ENCODE peak calls at places on chromosome 17, in ten cellular contexts. V, E, W, A, J, S, T, U, X and L are unnamed samples.

GRCh38 chr17:59837362-59838195 is 55.2 kb downstream of the TUBD1 start:
- DNase-seq in V (peak; percentile 73), E (peak; percentile 89), W (peak; percentile 100), A (peak; percentile 44), J (peak; percentile 76), S (peak; percentile 100), T (no peak), U (peak; percentile 75), X (no peak), L (peak; percentile 86)

GRCh38 chr17:35245196-35245486 is 2.3 kb downstream of the SLFN5 start:
- DNase-seq in V (no peak), E (no peak), W (no peak), A (no peak), J (no peak), S (peak; percentile 68), T (no peak), U (peak; percentile 24), X (no peak), L (no peak)

GRCh38 chr17:57783338-57783742 is 38.2 kb upstream of the CCDC182 start:
- DNase-seq in V (peak; percentile 87), E (peak; percentile 61), W (peak; percentile 69), A (peak; percentile 86), J (peak; percentile 83), S (peak; percentile 18), T (peak; percentile 58), U (peak; percentile 18), X (peak; percentile 83), L (peak; percentile 80)

GRCh38 chr17:78131172-78132085 is 858 bp downstream of the TMC8 start:
- DNase-seq in V (peak; percentile 69), E (no peak), W (peak; percentile 42), A (no peak), J (peak; percentile 39), S (no peak), T (no peak), U (no peak), X (peak; percentile 61), L (no peak)

GRCh38 chr17:17849863-17850373 is 13.1 kb upstream of the SREBF1 start:
- DNase-seq in V (peak; percentile 77), E (peak; percentile 64), W (peak; percentile 22), A (no peak), J (peak; percentile 58), S (no peak), T (no peak), U (peak; percentile 44), X (peak; percentile 70), L (peak; percentile 44)

GRCh38 chr17:77332981-77333685 is 192.4 kb downstream of the SEC14L1 start:
- DNase-seq in V (peak; percentile 60), E (no peak), W (no peak), A (no peak), J (no peak), S (no peak), T (no peak), U (no peak), X (peak; percentile 36), L (peak; percentile 20)

GRCh38 chr17:82647593-82648164 is 565 bp downstream of the WDR45B start:
- DNase-seq in V (peak; percentile 66), E (peak; percentile 41), W (no peak), A (peak; percentile 50), J (peak; percentile 56), S (no peak), T (no peak), U (peak; percentile 23), X (peak; percentile 52), L (peak; percentile 42)

GRCh38 chr17:1413281-1413791 is 13.3 kb upstream of the YWHAE start:
- DNase-seq in V (no peak), E (peak; percentile 85), W (no peak), A (no peak), J (no peak), S (no peak), T (peak; percentile 72), U (peak; percentile 84), X (no peak), L (peak; percentile 89)

GRCh38 chr17:73956595-73957465 is 246.6 kb upstream of the RPL38 start:
- DNase-seq in V (peak; percentile 70), E (peak; percentile 17), W (peak; percentile 1), A (peak; percentile 63), J (peak; percentile 61), S (peak; percentile 49), T (peak; percentile 38), U (peak; percentile 6), X (peak; percentile 64), L (peak; percentile 59)

GRCh38 chr17:81153340-81153803 is 11.9 kb upstream of the PVALEF start:
- DNase-seq in V (no peak), E (peak; percentile 35), W (peak; percentile 95), A (no peak), J (peak; percentile 58), S (no peak), T (no peak), U (no peak), X (no peak), L (no peak)

GRCh38 chr17:46931596-46931995 is 8.6 kb downstream of the GOSR2 start:
- DNase-seq in V (no peak), E (no peak), W (no peak), A (no peak), J (no peak), S (no peak), T (no peak), U (no peak), X (no peak), L (no peak)

GRCh38 chr17:10748475-10749110 is 18.8 kb upstream of the TMEM220 start:
- DNase-seq in V (no peak), E (no peak), W (no peak), A (no peak), J (no peak), S (no peak), T (no peak), U (no peak), X (no peak), L (no peak)

GRCh38 chr17:60525624-60526514 is at the start of gene APPBP2:
- DNase-seq in V (peak; percentile 81), E (peak; percentile 89), W (peak; percentile 90), A (peak; percentile 66), J (peak; percentile 79), S (peak; percentile 75), T (peak; percentile 76), U (peak; percentile 76), X (peak; percentile 73), L (peak; percentile 89)

GRCh38 chr17:78925662-78926555 is 722 bp upstream of the TIMP2 start:
- DNase-seq in V (peak; percentile 12), E (peak; percentile 87), W (peak; percentile 45), A (no peak), J (no peak), S (no peak), T (no peak), U (no peak), X (no peak), L (peak; percentile 45)

GRCh38 chr17:42059815-42060214 is 9.4 kb upstream of the C17orf113 start:
- DNase-seq in V (no peak), E (no peak), W (peak; percentile 24), A (no peak), J (no peak), S (no peak), T (no peak), U (no peak), X (no peak), L (no peak)

GRCh38 chr17:76036497-76037380 is 9.6 kb upstream of the EVPL start:
- DNase-seq in V (no peak), E (no peak), W (no peak), A (no peak), J (no peak), S (no peak), T (no peak), U (no peak), X (no peak), L (no peak)

GRCh38 chr17:64498308-64499203 is 1.7 kb upstream of the POLG2 start:
- DNase-seq in V (no peak), E (no peak), W (no peak), A (no peak), J (no peak), S (no peak), T (no peak), U (no peak), X (no peak), L (no peak)

GRCh38 chr17:33459078-33459940 is 166.2 kb upstream of the ASIC2 start:
- DNase-seq in V (no peak), E (no peak), W (no peak), A (no peak), J (no peak), S (no peak), T (no peak), U (no peak), X (no peak), L (no peak)

GRCh38 chr17:42224651-42225050 is 30.4 kb upstream of the GHDC start:
- DNase-seq in V (no peak), E (no peak), W (no peak), A (no peak), J (no peak), S (no peak), T (no peak), U (no peak), X (no peak), L (no peak)

GRCh38 chr17:38894276-38894675 is 24.4 kb downstream of the LASP1 start:
- DNase-seq in V (no peak), E (no peak), W (no peak), A (no peak), J (no peak), S (no peak), T (no peak), U (no peak), X (no peak), L (no peak)

GRCh38 chr17:51087072-51087757 is 33.5 kb downstream of the SPAG9 start:
- DNase-seq in V (no peak), E (no peak), W (no peak), A (no peak), J (no peak), S (no peak), T (no peak), U (no peak), X (no peak), L (no peak)

GRCh38 chr17:79946352-79947231 is 89.1 kb downstream of the TBC1D16 start:
- DNase-seq in V (no peak), E (no peak), W (no peak), A (no peak), J (no peak), S (no peak), T (no peak), U (no peak), X (no peak), L (no peak)

GRCh38 chr17:2067559-2067958 is 12.7 kb downstream of the HIC1 start:
- DNase-seq in V (no peak), E (no peak), W (no peak), A (no peak), J (no peak), S (no peak), T (no peak), U (no peak), X (no peak), L (no peak)

GRCh38 chr17:64580384-64581307 is 73.9 kb downstream of the CEP95 start:
- DNase-seq in V (peak; percentile 16), E (no peak), W (no peak), A (no peak), J (no peak), S (no peak), T (no peak), U (no peak), X (peak; percentile 7), L (no peak)

GRCh38 chr17:62627219-62627903 is at the start of gene MRC2:
- DNase-seq in V (peak; percentile 78), E (peak; percentile 77), W (peak; percentile 85), A (peak; percentile 39), J (peak; percentile 28), S (peak; percentile 31), T (no peak), U (peak; percentile 28), X (peak; percentile 71), L (no peak)

GRCh38 chr17:73194514-73195222 is 1.8 kb downstream of the COG1 start:
- DNase-seq in V (no peak), E (no peak), W (no peak), A (no peak), J (no peak), S (no peak), T (no peak), U (no peak), X (no peak), L (no peak)